ENCODE peak calls at places on chromosomes 4 and X, in ten cellular contexts. N is foreskin fibroblast, H is body of pancreas, Q is astrocyte of the cerebellum, U is H9, O is K562, J is cardiac muscle cell, P is fibroblast of lung, Y is lower leg skin, I is astrocyte of the spinal cord. W is an unnamed sample.

GRCh38 chr4:1799364-1799996 is 6.4 kb downstream of the FGFR3 start:
- DNase-seq in H (no peak), Q (no peak), I (no peak), J (no peak), N (no peak), P (no peak), Y (no peak), O (no peak), U (no peak), W (no peak)

GRCh38 chrX:56569378-56570061 is 6.1 kb downstream of the UBQLN2 start:
- DNase-seq in Y (no peak), N (no peak), I (no peak), O (no peak), H (no peak), P (no peak), U (no peak), J (no peak), Q (no peak), W (no peak)

GRCh38 chr4:22897520-22898108 is 204.9 kb downstream of the GBA3 start:
- DNase-seq in J (peak; percentile 33), H (peak; percentile 26), U (peak; percentile 44), Q (peak; percentile 11), O (peak; percentile 32), N (peak; percentile 0), I (peak; percentile 33), Y (no peak), P (peak; percentile 9), W (peak; percentile 55)

GRCh38 chrX:43551590-43551989 is 104.5 kb upstream of the MAOA start:
- DNase-seq in U (peak; percentile 41), H (peak; percentile 24), J (no peak), Y (no peak), N (no peak), Q (no peak), I (peak; percentile 23), P (no peak), O (no peak), W (no peak)

GRCh38 chr4:137430171-137430570 is 102.1 kb downstream of the PCDH18 start:
- DNase-seq in H (no peak), U (no peak), P (no peak), N (no peak), O (no peak), Y (no peak), Q (no peak), J (peak; percentile 63), I (no peak), W (no peak)

GRCh38 chr4:41619161-41619560 is 81.2 kb downstream of the LIMCH1 start:
- DNase-seq in I (no peak), Q (no peak), Y (no peak), H (no peak), O (no peak), P (no peak), N (no peak), U (peak; percentile 78), J (no peak), W (peak; percentile 25)

GRCh38 chr4:30929649-30930048 is 209.5 kb downstream of the PCDH7 start:
- DNase-seq in I (no peak), Y (no peak), O (no peak), H (no peak), P (no peak), N (no peak), Q (no peak), J (no peak), U (no peak), W (no peak)

GRCh38 chr4:154332681-154333421 is 158.7 kb downstream of the DCHS2 start:
- DNase-seq in O (no peak), Q (no peak), J (peak; percentile 26), P (peak; percentile 0), H (peak; percentile 17), U (peak; percentile 88), I (no peak), Y (peak; percentile 17), N (no peak), W (peak; percentile 35)

GRCh38 chrX:49767231-49767630 is 61.9 kb upstream of the PAGE4 start:
- DNase-seq in H (no peak), Q (no peak), P (no peak), J (peak; percentile 3), Y (no peak), U (no peak), O (no peak), I (no peak), N (no peak), W (no peak)

GRCh38 chr4:6402566-6403399 is 69.6 kb downstream of the PPP2R2C start:
- DNase-seq in N (no peak), J (peak; percentile 5), H (no peak), P (no peak), O (no peak), Y (no peak), Q (no peak), I (no peak), U (peak; percentile 56), W (no peak)

GRCh38 chrX:152641996-152642395 is 4.3 kb downstream of the GABRQ start:
- DNase-seq in P (no peak), N (no peak), Q (no peak), U (peak; percentile 61), O (peak; percentile 29), I (no peak), J (peak; percentile 5), H (no peak), Y (no peak), W (peak; percentile 34)

GRCh38 chrX:123648028-123648810 is 84.6 kb downstream of the THOC2 start:
- DNase-seq in Y (no peak), P (peak; percentile 79), I (peak; percentile 78), N (no peak), J (peak; percentile 69), Q (peak; percentile 49), H (no peak), O (no peak), U (peak; percentile 81), W (peak; percentile 8)

GRCh38 chr4:60683953-60684352 is 516.2 kb upstream of the ADGRL3 start:
- DNase-seq in N (peak; percentile 60), O (no peak), J (peak; percentile 51), Y (no peak), P (peak; percentile 86), I (peak; percentile 89), Q (peak; percentile 74), U (no peak), H (no peak), W (no peak)

GRCh38 chrX:20519826-20520225 is 253.1 kb upstream of the RPS6KA3 start:
- DNase-seq in N (no peak), O (no peak), J (peak; percentile 46), Y (no peak), H (no peak), P (no peak), U (no peak), Q (no peak), I (no peak), W (no peak)

GRCh38 chrX:73728518-73729023 is 165.6 kb downstream of the CHIC1 start:
- DNase-seq in O (no peak), I (no peak), Y (no peak), H (no peak), Q (no peak), U (no peak), J (no peak), N (no peak), P (no peak), W (no peak)

GRCh38 chr4:32462944-32463343 is 1742.8 kb downstream of the PCDH7 start:
- DNase-seq in N (no peak), P (peak; percentile 1), Y (no peak), H (no peak), I (peak; percentile 5), Q (no peak), J (peak; percentile 49), U (peak; percentile 32), O (no peak), W (peak; percentile 34)

GRCh38 chr4:101279377-101279871 is 67.9 kb downstream of the PPP3CA start:
- DNase-seq in O (no peak), Y (peak; percentile 59), J (peak; percentile 98), Q (peak; percentile 87), P (peak; percentile 98), N (peak; percentile 97), U (no peak), I (peak; percentile 93), H (peak; percentile 14), W (no peak)

GRCh38 chr4:95835672-95836071 is 4.2 kb upstream of the PDHA2 start:
- DNase-seq in H (no peak), I (no peak), O (peak; percentile 7), N (no peak), Y (no peak), U (peak; percentile 35), P (no peak), Q (no peak), J (peak; percentile 3), W (peak; percentile 22)
- TF ChIP-seq CTCF in H (no peak), I (no peak), O (peak; percentile 15), N (no peak), Y (no peak), U (peak; percentile 78), P (no peak), Q (no peak), J (peak; percentile 17), W (peak; percentile 51)

GRCh38 chr4:179372746-179373145 is 1930.5 kb upstream of the AGA start:
- DNase-seq in I (no peak), O (no peak), Q (no peak), H (no peak), J (no peak), N (no peak), Y (no peak), P (no peak), U (no peak), W (no peak)

GRCh38 chr4:179372242-179372641 is 1930.0 kb upstream of the AGA start:
- DNase-seq in N (no peak), I (peak; percentile 43), O (no peak), H (no peak), J (no peak), Q (no peak), Y (no peak), U (no peak), P (peak; percentile 73), W (no peak)
- TF ChIP-seq CTCF in N (no peak), I (no peak), O (no peak), H (no peak), J (no peak), Q (no peak), Y (no peak), U (no peak), P (no peak), W (no peak)

DNA sequence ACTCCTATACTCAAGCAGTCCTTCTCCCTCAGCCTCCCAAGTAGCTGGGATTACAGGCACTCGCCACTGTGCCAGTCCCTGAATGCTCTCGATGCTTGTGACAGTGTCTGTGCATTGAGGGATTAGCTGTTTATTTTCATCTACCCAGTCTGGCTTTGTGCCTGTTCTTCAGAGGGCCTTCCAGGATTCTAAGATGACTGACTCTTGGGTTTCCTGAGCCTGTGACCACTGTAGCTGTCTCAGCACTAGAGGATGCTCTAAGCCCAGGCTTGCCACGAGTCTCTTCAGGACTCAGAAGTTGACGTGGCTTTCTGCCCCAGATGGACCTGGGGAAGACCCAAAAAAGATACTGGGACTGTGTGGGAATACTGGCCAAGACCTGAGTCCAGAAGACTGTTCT is 201.4 kb downstream of the ARHGAP10 start:
- DNase-seq in J (no peak), Y (no peak), O (no peak), I (no peak), N (no peak), P (no peak), U (no peak), H (no peak), Q (no peak), W (peak; percentile 14)
- TF ChIP-seq CTCF in J (no peak), Y (no peak), O (no peak), I (peak; percentile 12), N (no peak), P (peak; percentile 11), U (peak; percentile 42), H (no peak), Q (peak; percentile 20), W (no peak)

DNA sequence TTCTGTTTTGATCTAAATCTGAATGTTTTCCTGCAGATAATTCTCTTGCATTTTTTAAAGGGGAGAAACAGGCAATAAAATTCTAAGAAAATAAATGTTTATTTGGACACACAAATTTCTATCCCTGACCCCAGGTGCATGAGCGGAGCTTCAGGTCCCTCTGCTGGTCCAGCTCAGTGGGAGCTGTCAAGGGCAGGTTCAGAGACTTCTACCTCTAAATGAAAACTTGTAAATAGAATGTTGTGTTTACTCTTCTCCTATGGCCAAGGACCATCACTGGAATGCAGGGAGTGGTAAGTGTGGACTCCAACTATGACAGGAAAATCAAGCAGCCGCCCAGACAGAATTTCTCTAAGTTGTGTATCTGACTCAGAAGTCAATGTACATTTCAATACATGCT is 148.6 kb upstream of the TTC29 start:
- DNase-seq in N (no peak), O (no peak), J (no peak), I (no peak), U (no peak), P (no peak), H (no peak), Y (no peak), Q (no peak), W (no peak)
- TF ChIP-seq CTCF in N (peak; percentile 11), O (no peak), J (no peak), I (peak; percentile 31), U (peak; percentile 51), P (no peak), H (no peak), Y (no peak), Q (peak; percentile 42), W (peak; percentile 27)